ENCODE peak calls at places on chromosome 13, in ten cellular contexts. D, V, N, F, Y, X, O, L, C and M are unnamed samples.

GRCh38 chr13:43874512-43875092 is 4.9 kb downstream of the CCDC122 start:
- DNase-seq in D (peak; percentile 43), V (no peak), N (no peak), F (peak; percentile 68), Y (no peak), X (no peak), O (no peak), L (no peak), C (no peak), M (peak; percentile 58)

GRCh38 chr13:44726777-44727176 is 150.6 kb upstream of the TSC22D1 start:
- DNase-seq in D (no peak), V (no peak), N (no peak), F (no peak), Y (no peak), X (no peak), O (no peak), L (no peak), C (no peak), M (no peak)

GRCh38 chr13:105798541-105798940 is 736.9 kb downstream of the EFNB2 start:
- DNase-seq in D (no peak), V (no peak), N (no peak), F (no peak), Y (no peak), X (no peak), O (no peak), L (no peak), C (no peak), M (no peak)

GRCh38 chr13:43031881-43032280 is 8.5 kb downstream of the DNAJC15 start:
- DNase-seq in D (no peak), V (no peak), N (no peak), F (no peak), Y (no peak), X (no peak), O (no peak), L (no peak), C (no peak), M (no peak)

GRCh38 chr13:27953671-27954405 is 15.3 kb downstream of the CDX2 start:
- DNase-seq in D (peak; percentile 85), V (peak; percentile 47), N (peak; percentile 10), F (peak; percentile 45), Y (peak; percentile 89), X (peak; percentile 86), O (peak; percentile 12), L (peak; percentile 56), C (peak; percentile 85), M (peak; percentile 67)

GRCh38 chr13:31328549-31329229 is 128.9 kb downstream of the B3GLCT start:
- DNase-seq in D (peak; percentile 16), V (no peak), N (no peak), F (peak; percentile 23), Y (no peak), X (no peak), O (no peak), L (no peak), C (no peak), M (no peak)

GRCh38 chr13:37618554-37618953 is 20.0 kb upstream of the POSTN start:
- DNase-seq in D (no peak), V (no peak), N (peak; percentile 33), F (peak; percentile 89), Y (no peak), X (no peak), O (no peak), L (no peak), C (no peak), M (peak; percentile 81)

GRCh38 chr13:33728271-33729037 is 89.5 kb upstream of the RFC3 start:
- DNase-seq in D (no peak), V (peak; percentile 56), N (no peak), F (peak; percentile 48), Y (peak; percentile 39), X (no peak), O (peak; percentile 96), L (no peak), C (no peak), M (peak; percentile 40)

GRCh38 chr13:94382520-94382919 is 97.0 kb downstream of the DCT start:
- DNase-seq in D (no peak), V (no peak), N (no peak), F (no peak), Y (no peak), X (no peak), O (no peak), L (no peak), C (no peak), M (no peak)

GRCh38 chr13:113152894-113153809 is 5.3 kb upstream of the PROZ start:
- DNase-seq in D (no peak), V (peak; percentile 59), N (no peak), F (no peak), Y (peak; percentile 60), X (peak; percentile 66), O (no peak), L (peak; percentile 53), C (peak; percentile 67), M (peak; percentile 41)

GRCh38 chr13:22592515-22592914 is 588.3 kb upstream of the SGCG start:
- DNase-seq in D (no peak), V (no peak), N (no peak), F (no peak), Y (no peak), X (no peak), O (no peak), L (no peak), C (no peak), M (no peak)

GRCh38 chr13:102928971-102929370 is 83.1 kb downstream of the ERCC5 start:
- DNase-seq in D (no peak), V (no peak), N (no peak), F (no peak), Y (no peak), X (no peak), O (no peak), L (no peak), C (no peak), M (no peak)

GRCh38 chr13:50589651-50590054 is 253.8 kb downstream of the DLEU7 start:
- DNase-seq in D (no peak), V (no peak), N (peak; percentile 38), F (peak; percentile 87), Y (no peak), X (no peak), O (no peak), L (no peak), C (no peak), M (peak; percentile 71)

GRCh38 chr13:31090096-31090495 is 71.6 kb downstream of the HSPH1 start:
- DNase-seq in D (no peak), V (no peak), N (no peak), F (no peak), Y (no peak), X (no peak), O (no peak), L (no peak), C (no peak), M (no peak)

GRCh38 chr13:25179011-25179410 is 6.9 kb upstream of the AMER2 start:
- DNase-seq in D (no peak), V (no peak), N (no peak), F (no peak), Y (no peak), X (no peak), O (peak; percentile 57), L (no peak), C (no peak), M (no peak)

GRCh38 chr13:25181597-25181996 is 9.5 kb upstream of the AMER2 start:
- DNase-seq in D (no peak), V (no peak), N (no peak), F (no peak), Y (no peak), X (no peak), O (no peak), L (no peak), C (no peak), M (no peak)

GRCh38 chr13:25180450-25180794 is 8.3 kb upstream of the AMER2 start:
- DNase-seq in D (no peak), V (no peak), N (no peak), F (no peak), Y (no peak), X (no peak), O (no peak), L (no peak), C (no peak), M (no peak)

GRCh38 chr13:25179810-25180437 is 7.8 kb upstream of the AMER2 start:
- DNase-seq in D (no peak), V (no peak), N (no peak), F (no peak), Y (no peak), X (no peak), O (no peak), L (no peak), C (no peak), M (no peak)

GRCh38 chr13:25180795-25181537 is 8.9 kb upstream of the AMER2 start:
- DNase-seq in D (peak; percentile 63), V (no peak), N (no peak), F (no peak), Y (no peak), X (no peak), O (peak; percentile 64), L (no peak), C (no peak), M (no peak)
- H3K4me3 ChIP-seq in D (no peak overlapping the region), V (no peak overlapping the region), N (no peak overlapping the region), F (no peak overlapping the region), Y (no peak overlapping the region), X (no peak overlapping the region), O (no peak overlapping the region), L (no peak overlapping the region), C (no peak overlapping the region), M (no peak overlapping the region)

GRCh38 chr13:72696590-72696989 is 30.8 kb downstream of the MZT1 start:
- DNase-seq in D (peak; percentile 24), V (no peak), N (no peak), F (peak; percentile 41), Y (no peak), X (no peak), O (no peak), L (no peak), C (no peak), M (peak; percentile 45)
- TF ChIP-seq CTCF in D (peak; percentile 63), V (peak; percentile 62), N (peak; percentile 10), F (peak; percentile 42), Y (peak; percentile 34), X (peak; percentile 31), O (no peak), L (no peak), C (no peak), M (peak; percentile 28)

DNA sequence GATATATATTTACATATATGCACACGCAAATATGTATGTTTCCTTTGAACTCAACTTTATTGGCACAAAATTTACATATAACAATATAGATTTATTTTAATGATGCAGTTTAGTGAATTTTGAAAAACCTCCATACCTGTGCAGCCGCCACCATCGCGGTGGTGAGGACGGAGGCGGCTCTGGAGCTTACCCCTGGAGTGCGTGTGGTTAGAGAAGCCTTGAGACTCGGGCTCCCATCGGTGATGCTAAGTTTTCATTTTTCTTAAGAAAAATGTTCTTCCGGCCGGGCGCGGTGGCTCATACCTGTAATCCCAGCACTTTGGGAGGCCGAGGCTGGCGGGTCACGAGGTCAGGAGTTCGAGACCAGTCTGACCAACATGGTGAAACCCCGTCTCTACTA is 31.8 kb downstream of the GJA3 start:
- DNase-seq in D (no peak), V (no peak), N (no peak), F (no peak), Y (no peak), X (no peak), O (no peak), L (no peak), C (no peak), M (no peak)
- H3K4me3 ChIP-seq in D (peak overlapping the region; percentile 63), V (no peak overlapping the region), N (no peak overlapping the region), F (no peak overlapping the region), Y (no peak overlapping the region), X (peak overlapping the region; percentile 57), O (no peak overlapping the region), L (no peak overlapping the region), C (peak overlapping the region; percentile 74), M (no peak overlapping the region)

DNA sequence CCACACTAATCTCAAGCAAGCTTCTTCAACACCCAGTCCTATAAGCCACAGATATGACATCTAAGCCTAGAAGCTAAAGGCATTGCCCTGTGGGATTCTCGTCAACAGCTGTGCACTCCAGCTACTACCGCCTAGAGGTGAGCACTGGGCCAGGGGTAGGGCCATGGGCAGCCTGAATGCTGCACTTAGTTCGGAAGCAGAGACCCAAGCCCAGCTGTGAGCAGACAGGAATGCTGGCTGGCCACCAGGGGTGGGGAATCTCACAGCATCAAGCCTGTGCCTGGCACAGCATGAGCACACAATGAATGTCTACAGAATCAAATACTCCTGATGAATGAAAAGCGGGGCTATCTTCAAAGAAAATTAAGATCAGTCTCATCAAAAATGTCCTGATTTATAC is 167.5 kb upstream of the UBL3 start:
- DNase-seq in D (peak; percentile 43), V (no peak), N (no peak), F (no peak), Y (no peak), X (no peak), O (no peak), L (no peak), C (no peak), M (no peak)
- TF ChIP-seq CTCF in D (peak; percentile 13), V (no peak), N (no peak), F (no peak), Y (no peak), X (no peak), O (no peak), L (no peak), C (no peak), M (no peak)